ENCODE peak calls at places on chromosomes 5 and 9, in five cellular contexts. G is sigmoid colon, X is ascending aorta, Q is GM20000, H is MCF 10A. W is an unnamed sample.

GRCh38 chr9:107624216-107624948 is 134.8 kb upstream of the KLF4 start:
- DNase-seq in Q (no peak), G (peak), H (peak), X (peak), W (no peak)

GRCh38 chr9:107246259-107247254 is 36.5 kb upstream of the RAD23B start:
- DNase-seq in G (no peak), H (no peak), X (no peak), Q (no peak), W (no peak)

GRCh38 chr9:126838055-126838811 is 22.2 kb upstream of the ZBTB34 start:
- DNase-seq in X (no peak), G (no peak), Q (no peak), H (no peak), W (peak)

GRCh38 chr9:8727191-8727590 is 927.6 kb upstream of the DMAC1 start:
- DNase-seq in X (no peak), Q (no peak), H (no peak), G (no peak), W (no peak)

GRCh38 chr9:134136117-134136996 is 475 bp downstream of the WDR5 start:
- DNase-seq in Q (peak), H (no peak), G (no peak), X (no peak), W (peak)

GRCh38 chr9:119284587-119285337 is 84.5 kb downstream of the BRINP1 start:
- DNase-seq in H (peak), Q (no peak), X (no peak), G (no peak), W (no peak)

GRCh38 chr5:73119492-73120157 is 750 bp upstream of the TMEM171 start:
- DNase-seq in X (no peak), H (peak), G (no peak), Q (no peak), W (no peak)

GRCh38 chr5:63128018-63128417 is 549.4 kb downstream of the LRRC70 start:
- DNase-seq in G (no peak), Q (no peak), X (no peak), H (no peak), W (no peak)

GRCh38 chr9:89436963-89437625 is 60.8 kb downstream of the SEMA4D start:
- DNase-seq in Q (no peak), G (no peak), X (peak), H (peak), W (no peak)

GRCh38 chr5:173689713-173690360 is 73.4 kb upstream of the BOD1 start:
- DNase-seq in Q (peak), X (no peak), G (no peak), H (no peak), W (no peak)
- TF ChIP-seq CTCF in Q (no peak), X (no peak), G (no peak), H (no peak), W (no peak)

DNA sequence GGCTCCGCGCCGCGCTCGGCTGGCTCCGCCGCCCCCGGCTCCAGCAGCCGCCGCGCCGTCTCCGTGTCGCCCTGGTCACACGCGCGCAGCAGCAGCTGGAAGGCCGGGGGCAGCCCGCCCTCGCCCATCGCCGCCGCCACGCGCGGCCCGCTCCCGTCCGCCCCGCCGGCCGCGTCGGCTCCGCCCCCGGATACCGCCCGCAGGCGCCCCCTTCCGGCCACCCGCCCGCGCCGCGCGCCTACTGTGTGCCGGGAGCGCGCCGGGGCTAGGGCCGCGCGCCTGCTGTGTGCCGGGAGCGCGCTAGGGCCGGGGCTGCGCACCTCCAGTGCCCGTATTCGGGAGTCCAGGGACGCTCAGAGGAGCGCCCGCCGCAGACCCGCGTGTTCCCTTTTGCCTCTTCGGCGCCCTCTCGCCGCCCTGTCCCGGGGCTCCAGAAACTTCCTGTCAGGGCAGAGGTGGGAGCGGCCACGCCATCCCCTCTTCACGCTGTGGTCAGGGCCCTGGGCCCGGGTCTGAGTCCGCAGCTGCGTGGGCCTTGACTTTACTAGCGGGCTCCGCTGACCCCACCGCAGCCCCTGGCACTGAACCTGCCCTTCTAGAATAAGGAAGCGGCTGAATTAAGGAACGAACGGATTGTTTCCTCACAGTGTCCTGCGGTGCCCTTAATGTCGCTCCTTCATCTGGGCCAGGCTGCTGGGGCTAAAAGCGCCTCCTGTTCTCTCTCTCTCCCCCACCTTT is at the start of gene ANKS6:
- DNase-seq in H (peak), Q (peak), X (peak), G (peak), W (peak)
- TF ChIP-seq CTCF in H (peak), Q (peak), X (no peak), G (peak), W (peak)

GRCh38 chr5:149267241-149267973 is 4.3 kb upstream of the AFAP1L1 start:
- DNase-seq in X (no peak), G (no peak), H (no peak), Q (no peak), W (no peak)

GRCh38 chr5:149262315-149262714 is 9.3 kb upstream of the AFAP1L1 start:
- DNase-seq in X (no peak), G (no peak), H (peak), Q (no peak), W (no peak)

GRCh38 chr5:149261246-149261645 is 10.4 kb upstream of the AFAP1L1 start:
- DNase-seq in G (no peak), X (no peak), Q (no peak), H (no peak), W (no peak)

GRCh38 chr5:149265559-149265958 is 6.1 kb upstream of the AFAP1L1 start:
- DNase-seq in G (no peak), X (no peak), Q (no peak), H (peak), W (no peak)

GRCh38 chr5:149264432-149265069 is 7.1 kb upstream of the AFAP1L1 start:
- DNase-seq in X (no peak), G (no peak), H (peak), Q (peak), W (peak)
- TF ChIP-seq CTCF in X (no peak), G (no peak), H (peak), Q (peak), W (peak)

GRCh38 chr5:169944115-169944514 is 36.2 kb downstream of the INSYN2B start:
- DNase-seq in Q (no peak), X (no peak), H (peak), G (no peak), W (no peak)
- TF ChIP-seq CTCF in Q (no peak), X (no peak), H (no peak), G (no peak), W (no peak)

GRCh38 chr5:57896596-57896995 is 414.0 kb upstream of the ACTBL2 start:
- DNase-seq in G (no peak), X (no peak), Q (no peak), H (no peak), W (no peak)

GRCh38 chr5:57900356-57900944 is 417.8 kb upstream of the ACTBL2 start:
- DNase-seq in Q (no peak), H (no peak), G (no peak), X (no peak), W (no peak)

GRCh38 chr5:57906637-57907036 is 424.0 kb upstream of the ACTBL2 start:
- DNase-seq in X (no peak), G (no peak), Q (no peak), H (no peak), W (no peak)

DNA sequence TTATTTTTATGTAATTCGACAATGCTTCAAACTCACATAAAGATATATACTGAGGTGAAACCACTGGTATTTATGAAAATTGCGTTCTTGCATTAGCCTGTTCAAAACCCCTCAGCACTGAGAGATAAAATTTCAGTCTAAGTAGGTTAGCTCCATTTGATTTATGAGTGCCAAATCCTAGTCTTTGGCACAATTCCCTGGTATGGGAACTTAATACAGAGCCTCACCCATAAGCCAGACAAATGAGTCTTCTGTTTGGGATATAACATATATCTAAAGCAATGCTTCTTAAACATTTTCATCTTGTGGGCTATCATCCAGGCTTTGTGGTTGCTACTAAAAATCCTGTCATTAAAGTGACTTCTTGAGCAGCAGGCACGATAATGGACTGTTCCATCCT is 419.4 kb upstream of the ACTBL2 start:
- DNase-seq in Q (no peak), H (no peak), G (no peak), X (no peak), W (no peak)
- TF ChIP-seq CTCF in Q (no peak), H (no peak), G (no peak), X (no peak), W (no peak)

DNA sequence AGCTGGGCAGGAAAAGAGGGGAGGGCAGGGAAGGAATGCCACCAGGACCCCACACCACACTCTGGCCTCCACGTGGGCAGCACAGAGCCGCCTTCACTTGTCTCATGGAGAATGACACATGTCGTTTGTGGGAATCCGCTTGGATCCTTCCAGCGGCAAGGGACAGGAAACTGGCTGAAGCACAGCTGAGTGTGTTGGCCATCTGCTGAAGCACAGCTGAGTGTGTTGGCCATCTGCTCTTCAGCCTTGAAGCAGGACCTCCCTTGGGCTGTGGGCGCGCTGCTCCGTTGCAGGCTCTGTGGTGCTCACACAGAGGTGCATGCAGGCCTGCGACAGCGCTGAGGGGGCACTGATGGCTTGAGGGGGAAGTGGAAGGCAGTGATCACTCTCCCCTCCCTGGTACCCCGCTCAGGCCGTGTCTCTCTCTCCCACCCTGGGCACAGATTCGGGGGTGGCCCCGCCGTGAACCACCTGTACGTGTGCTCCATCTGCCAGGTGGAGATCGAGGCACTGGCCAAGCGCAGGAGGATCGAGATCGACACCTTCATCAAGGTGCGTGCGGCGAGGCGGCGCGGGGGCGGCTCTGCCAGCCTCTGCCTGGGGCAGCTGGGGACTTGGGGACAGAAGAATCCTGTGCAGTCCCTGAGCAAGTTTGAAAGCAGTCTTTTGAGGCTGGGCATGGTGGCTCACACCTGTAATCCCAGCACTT is 40.6 kb downstream of the USP20 start:
- DNase-seq in Q (no peak), X (no peak), H (no peak), G (no peak), W (no peak)
- TF ChIP-seq CTCF in Q (no peak), X (no peak), H (peak), G (no peak), W (no peak)

GRCh38 chr9:131407717-131408195 is 13.9 kb downstream of the PRRC2B start:
- DNase-seq in X (no peak), Q (no peak), G (peak), H (peak), W (no peak)
- TF ChIP-seq CTCF in X (peak), Q (no peak), G (peak), H (peak), W (no peak)